ENCODE peak calls at places on chromosomes 4 and X, in seven cellular contexts. One of them, this sample, is unnamed.

GRCh38 chr4:98586634-98587354 is 71.6 kb downstream of the TSPAN5 start:
- DNase-seq in mesendoderm: no peak
- DNase-seq in IMR-90: no peak
- DNase-seq in neuronal stem cell: no peak
- DNase-seq in H9: no peak
- DNase-seq in H1: no peak
- DNase-seq in mesenchymal stem cell: no peak
- DNase-seq in this sample: no peak

GRCh38 chr4:13892739-13893105 is 265.2 kb upstream of the BOD1L1 start:
- DNase-seq in mesendoderm: peak
- DNase-seq in IMR-90: peak
- DNase-seq in neuronal stem cell: no peak
- DNase-seq in H9: no peak
- DNase-seq in H1: no peak
- DNase-seq in mesenchymal stem cell: peak
- DNase-seq in this sample: no peak

GRCh38 chrX:104324871-104325585 is 70.3 kb upstream of the ESX1 start:
- DNase-seq in mesendoderm: no peak
- DNase-seq in IMR-90: peak
- DNase-seq in neuronal stem cell: no peak
- DNase-seq in H9: no peak
- DNase-seq in H1: no peak
- DNase-seq in mesenchymal stem cell: peak
- DNase-seq in this sample: no peak

GRCh38 chrX:136708348-136708747 is 60.4 kb downstream of the CD40LG start:
- DNase-seq in mesendoderm: no peak
- DNase-seq in IMR-90: peak
- DNase-seq in neuronal stem cell: no peak
- DNase-seq in H9: no peak
- DNase-seq in H1: no peak
- DNase-seq in mesenchymal stem cell: peak
- DNase-seq in this sample: peak

GRCh38 chr4:56995525-56995924 is 16.8 kb downstream of the POLR2B start:
- DNase-seq in mesendoderm: no peak
- DNase-seq in IMR-90: peak
- DNase-seq in neuronal stem cell: no peak
- DNase-seq in H9: no peak
- DNase-seq in H1: no peak
- DNase-seq in mesenchymal stem cell: no peak
- DNase-seq in this sample: no peak

GRCh38 chr4:107640157-107640556 is 79.9 kb downstream of the PAPSS1 start:
- DNase-seq in mesendoderm: no peak
- DNase-seq in IMR-90: no peak
- DNase-seq in neuronal stem cell: no peak
- DNase-seq in H9: no peak
- DNase-seq in H1: no peak
- DNase-seq in mesenchymal stem cell: no peak
- DNase-seq in this sample: no peak

GRCh38 chrX:19344661-19345060 is 934 bp downstream of the PDHA1 start:
- DNase-seq in mesendoderm: no peak
- DNase-seq in IMR-90: no peak
- DNase-seq in neuronal stem cell: no peak
- DNase-seq in H9: no peak
- DNase-seq in H1: no peak
- DNase-seq in mesenchymal stem cell: no peak
- DNase-seq in this sample: no peak

GRCh38 chr4:40550900-40551546 is 78.6 kb downstream of the RBM47 start:
- DNase-seq in mesendoderm: peak
- DNase-seq in IMR-90: peak
- DNase-seq in neuronal stem cell: no peak
- DNase-seq in H9: no peak
- DNase-seq in H1: no peak
- DNase-seq in mesenchymal stem cell: peak
- DNase-seq in this sample: peak

GRCh38 chr4:99653921-99654890 is 3.4 kb downstream of the C4orf54 start:
- DNase-seq in mesendoderm: no peak
- DNase-seq in IMR-90: no peak
- DNase-seq in neuronal stem cell: no peak
- DNase-seq in H9: no peak
- DNase-seq in H1: no peak
- DNase-seq in mesenchymal stem cell: no peak
- DNase-seq in this sample: no peak

DNA sequence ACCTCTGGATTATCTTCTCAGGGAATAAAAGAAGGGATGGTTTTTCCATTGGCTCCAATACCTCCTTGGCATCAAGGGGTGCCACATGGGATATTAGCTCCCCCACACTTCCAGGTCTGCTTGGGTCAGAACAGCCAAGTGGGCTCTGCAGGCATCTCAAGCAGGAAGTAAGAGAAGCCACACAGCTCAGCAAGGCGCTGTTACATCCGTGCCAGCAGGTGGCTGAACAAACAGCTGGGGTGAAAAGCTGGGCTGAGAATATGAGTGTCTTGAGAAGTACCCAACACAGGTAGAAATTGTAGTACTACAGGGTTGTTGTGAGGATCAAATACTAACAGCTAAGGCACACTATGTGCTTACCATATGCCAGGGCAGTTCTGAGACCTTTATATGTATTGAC is 76.7 kb upstream of the TMEM150C start:
- DNase-seq in mesendoderm: peak
- DNase-seq in IMR-90: no peak
- DNase-seq in neuronal stem cell: no peak
- DNase-seq in H9: no peak
- DNase-seq in H1: no peak
- DNase-seq in mesenchymal stem cell: no peak
- DNase-seq in this sample: no peak
- H2BK5ac ChIP-seq in mesendoderm: no peak
- H2BK5ac ChIP-seq in IMR-90: no peak
- H2BK5ac ChIP-seq in neuronal stem cell: no peak
- H2BK5ac ChIP-seq in H9: no peak
- H2BK5ac ChIP-seq in H1: no peak
- H2BK5ac ChIP-seq in mesenchymal stem cell: no peak
- H2BK5ac ChIP-seq in this sample: no peak

GRCh38 chrX:96417695-96418094 is 266.9 kb upstream of the DIAPH2 start:
- DNase-seq in mesendoderm: no peak
- DNase-seq in IMR-90: no peak
- DNase-seq in neuronal stem cell: no peak
- DNase-seq in H9: no peak
- DNase-seq in H1: no peak
- DNase-seq in mesenchymal stem cell: no peak
- DNase-seq in this sample: no peak
- H3K4me2 ChIP-seq in mesendoderm: no peak
- H3K4me2 ChIP-seq in IMR-90: no peak
- H3K4me2 ChIP-seq in neuronal stem cell: no peak
- H3K4me2 ChIP-seq in H9: no peak
- H3K4me2 ChIP-seq in H1: no peak
- H3K4me2 ChIP-seq in mesenchymal stem cell: no peak
- H3K4me2 ChIP-seq in this sample: no peak

GRCh38 chr4:189396435-189396834 is 544.2 kb upstream of the FRG1 start:
- DNase-seq in mesendoderm: no peak
- DNase-seq in IMR-90: no peak
- DNase-seq in neuronal stem cell: no peak
- DNase-seq in H9: no peak
- DNase-seq in H1: no peak
- DNase-seq in mesenchymal stem cell: no peak
- DNase-seq in this sample: no peak
- H2BK5ac ChIP-seq in mesendoderm: no peak
- H2BK5ac ChIP-seq in IMR-90: no peak
- H2BK5ac ChIP-seq in neuronal stem cell: no peak
- H2BK5ac ChIP-seq in H9: no peak
- H2BK5ac ChIP-seq in H1: no peak
- H2BK5ac ChIP-seq in mesenchymal stem cell: no peak
- H2BK5ac ChIP-seq in this sample: no peak

DNA sequence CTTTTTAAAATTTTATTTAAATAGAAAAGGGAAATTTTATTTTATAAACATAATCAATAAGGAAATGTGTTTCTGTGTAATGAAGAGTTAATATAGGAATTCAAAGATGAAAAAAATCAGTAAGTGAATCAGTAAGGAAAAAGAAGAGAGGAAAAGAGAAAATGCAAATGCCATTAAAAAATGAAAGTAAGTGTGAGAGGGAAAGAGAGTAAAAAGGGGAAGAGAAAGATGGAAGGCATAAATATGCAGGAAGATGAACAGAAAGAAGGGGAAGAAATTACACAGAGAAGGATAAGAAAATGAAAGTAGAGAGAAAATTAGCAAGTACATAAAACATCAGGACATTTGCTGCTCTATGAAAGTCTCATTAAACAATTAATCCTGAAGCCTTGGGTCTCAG is 349.9 kb downstream of the FSTL5 start:
- DNase-seq in mesendoderm: no peak
- DNase-seq in IMR-90: no peak
- DNase-seq in neuronal stem cell: no peak
- DNase-seq in H9: no peak
- DNase-seq in H1: no peak
- DNase-seq in mesenchymal stem cell: no peak
- DNase-seq in this sample: no peak
- H3K4me2 ChIP-seq in mesendoderm: no peak
- H3K4me2 ChIP-seq in IMR-90: no peak
- H3K4me2 ChIP-seq in neuronal stem cell: no peak
- H3K4me2 ChIP-seq in H9: no peak
- H3K4me2 ChIP-seq in H1: no peak
- H3K4me2 ChIP-seq in mesenchymal stem cell: no peak
- H3K4me2 ChIP-seq in this sample: no peak

GRCh38 chrX:41973208-41973607 is 49.9 kb upstream of the CASK start:
- DNase-seq in mesendoderm: no peak
- DNase-seq in IMR-90: no peak
- DNase-seq in neuronal stem cell: no peak
- DNase-seq in H9: no peak
- DNase-seq in H1: no peak
- DNase-seq in mesenchymal stem cell: no peak
- DNase-seq in this sample: no peak
- H2BK5ac ChIP-seq in mesendoderm: no peak
- H2BK5ac ChIP-seq in IMR-90: no peak
- H2BK5ac ChIP-seq in neuronal stem cell: no peak
- H2BK5ac ChIP-seq in H9: no peak
- H2BK5ac ChIP-seq in H1: no peak
- H2BK5ac ChIP-seq in mesenchymal stem cell: no peak
- H2BK5ac ChIP-seq in this sample: no peak

GRCh38 chr4:70746179-70746839 is 24.5 kb downstream of the RUFY3 start:
- DNase-seq in mesendoderm: no peak
- DNase-seq in IMR-90: peak
- DNase-seq in neuronal stem cell: no peak
- DNase-seq in H9: no peak
- DNase-seq in H1: no peak
- DNase-seq in mesenchymal stem cell: peak
- DNase-seq in this sample: peak

GRCh38 chr4:70737409-70737808 is 15.6 kb downstream of the RUFY3 start:
- DNase-seq in mesendoderm: no peak
- DNase-seq in IMR-90: no peak
- DNase-seq in neuronal stem cell: no peak
- DNase-seq in H9: no peak
- DNase-seq in H1: no peak
- DNase-seq in mesenchymal stem cell: no peak
- DNase-seq in this sample: no peak

GRCh38 chr4:70739496-70740337 is 18.0 kb downstream of the RUFY3 start:
- DNase-seq in mesendoderm: peak
- DNase-seq in IMR-90: peak
- DNase-seq in neuronal stem cell: no peak
- DNase-seq in H9: no peak
- DNase-seq in H1: no peak
- DNase-seq in mesenchymal stem cell: peak
- DNase-seq in this sample: no peak

GRCh38 chr4:70743728-70744127 is 22.0 kb downstream of the RUFY3 start:
- DNase-seq in mesendoderm: no peak
- DNase-seq in IMR-90: peak
- DNase-seq in neuronal stem cell: no peak
- DNase-seq in H9: no peak
- DNase-seq in H1: no peak
- DNase-seq in mesenchymal stem cell: no peak
- DNase-seq in this sample: no peak

DNA sequence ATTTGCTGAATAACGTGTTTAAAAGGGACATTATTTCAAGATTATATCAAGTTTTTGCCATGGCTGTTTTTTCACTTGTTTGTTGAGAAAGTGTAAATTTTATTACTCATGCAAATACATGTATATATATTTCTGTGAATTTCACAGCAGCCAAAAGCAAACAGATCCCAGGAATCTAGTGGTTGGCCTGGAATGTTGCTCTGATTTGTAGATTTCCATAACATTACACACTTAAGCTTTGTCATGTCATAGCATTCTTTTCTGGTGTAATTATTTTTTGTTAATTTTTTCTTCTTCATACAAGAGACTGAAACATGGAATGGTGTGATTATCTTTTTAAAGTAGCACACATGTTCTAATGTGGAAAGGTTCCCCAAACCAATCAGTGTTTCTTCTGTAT is 20.1 kb downstream of the RUFY3 start:
- DNase-seq in mesendoderm: no peak
- DNase-seq in IMR-90: peak
- DNase-seq in neuronal stem cell: no peak
- DNase-seq in H9: no peak
- DNase-seq in H1: no peak
- DNase-seq in mesenchymal stem cell: no peak
- DNase-seq in this sample: no peak
- H3K4me2 ChIP-seq in mesendoderm: no peak
- H3K4me2 ChIP-seq in IMR-90: no peak
- H3K4me2 ChIP-seq in neuronal stem cell: no peak
- H3K4me2 ChIP-seq in H9: no peak
- H3K4me2 ChIP-seq in H1: no peak
- H3K4me2 ChIP-seq in mesenchymal stem cell: no peak
- H3K4me2 ChIP-seq in this sample: no peak

GRCh38 chr4:184374006-184374405 is 100.3 kb downstream of the IRF2 start:
- DNase-seq in mesendoderm: no peak
- DNase-seq in IMR-90: no peak
- DNase-seq in neuronal stem cell: no peak
- DNase-seq in H9: no peak
- DNase-seq in H1: no peak
- DNase-seq in mesenchymal stem cell: peak
- DNase-seq in this sample: no peak
- H2BK5ac ChIP-seq in mesendoderm: no peak
- H2BK5ac ChIP-seq in IMR-90: no peak
- H2BK5ac ChIP-seq in neuronal stem cell: no peak
- H2BK5ac ChIP-seq in H9: no peak
- H2BK5ac ChIP-seq in H1: no peak
- H2BK5ac ChIP-seq in mesenchymal stem cell: no peak
- H2BK5ac ChIP-seq in this sample: no peak

DNA sequence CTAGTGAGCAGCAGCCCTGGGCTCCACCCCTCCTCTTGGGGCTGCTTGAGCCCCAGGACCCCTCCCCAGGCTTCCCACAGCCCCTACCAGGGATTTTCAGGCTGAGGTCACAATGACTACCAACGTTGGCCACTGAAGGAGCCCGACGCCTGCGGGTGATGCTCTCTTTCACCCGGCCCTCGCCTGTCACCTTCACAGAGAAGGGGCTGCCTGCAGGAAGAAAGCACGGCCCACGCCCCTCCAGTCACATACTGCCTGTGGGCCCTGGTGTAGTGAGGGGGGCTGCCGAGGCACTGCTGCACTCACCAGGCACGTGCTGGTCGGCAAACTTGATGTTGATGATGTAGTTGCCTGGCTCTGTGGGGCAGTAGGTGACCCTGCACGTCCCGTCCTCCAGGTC is 22.0 kb downstream of the FLNA start:
- DNase-seq in mesendoderm: no peak
- DNase-seq in IMR-90: no peak
- DNase-seq in neuronal stem cell: no peak
- DNase-seq in H9: no peak
- DNase-seq in H1: no peak
- DNase-seq in mesenchymal stem cell: no peak
- DNase-seq in this sample: no peak
- H3K4me2 ChIP-seq in mesendoderm: no peak
- H3K4me2 ChIP-seq in IMR-90: no peak
- H3K4me2 ChIP-seq in neuronal stem cell: no peak
- H3K4me2 ChIP-seq in H9: no peak
- H3K4me2 ChIP-seq in H1: no peak
- H3K4me2 ChIP-seq in mesenchymal stem cell: no peak
- H3K4me2 ChIP-seq in this sample: no peak